ENCODE peak calls at places on chromosomes 11 and 22, in five cellular contexts. H is RWPE1, E is astrocyte of the cerebellum, O is astrocyte, T is keratinocyte. I is an unnamed sample.

GRCh38 chr11:134170177-134170908 is 53.4 kb downstream of the NCAPD3 start:
- DNase-seq in H (no peak), E (no peak), O (no peak), T (no peak), I (no peak)

GRCh38 chr11:120031156-120031555 is 106.8 kb downstream of the TRIM29 start:
- DNase-seq in H (no peak), E (no peak), O (no peak), T (no peak), I (no peak)

GRCh38 chr11:122207505-122207904 is 91.5 kb upstream of the BLID start:
- DNase-seq in H (no peak), E (peak), O (peak), T (no peak), I (no peak)

GRCh38 chr11:47592276-47592675 is 1.9 kb downstream of the C1QTNF4 start:
- DNase-seq in H (no peak), E (no peak), O (no peak), T (no peak), I (no peak)

GRCh38 chr11:16867097-16867496 is 128.7 kb downstream of the C11orf58 start:
- DNase-seq in H (no peak), E (no peak), O (no peak), T (no peak), I (no peak)

GRCh38 chr22:38191746-38192474 is 9.9 kb upstream of the MAFF start:
- DNase-seq in H (no peak), E (no peak), O (no peak), T (no peak), I (no peak)

GRCh38 chr22:37176464-37177061 is 11.5 kb downstream of the C1QTNF6 start:
- DNase-seq in H (no peak), E (peak), O (peak), T (no peak), I (no peak)

GRCh38 chr11:122189259-122189658 is 73.2 kb upstream of the BLID start:
- DNase-seq in H (peak), E (peak), O (peak), T (peak), I (no peak)

GRCh38 chr11:114909866-114910265 is 231.5 kb downstream of the NXPE2 start:
- DNase-seq in H (no peak), E (no peak), O (no peak), T (no peak), I (no peak)

GRCh38 chr22:48923909-48924475 is 903.7 kb downstream of the BRD1 start:
- DNase-seq in H (no peak), E (no peak), O (no peak), T (no peak), I (no peak)

GRCh38 chr22:22752556-22753477 is 108.4 kb downstream of the GGTLC2 start:
- DNase-seq in H (no peak), E (no peak), O (no peak), T (no peak), I (no peak)

GRCh38 chr11:57473208-57473930 is 13.0 kb downstream of the RTN4RL2 start:
- DNase-seq in H (no peak), E (no peak), O (no peak), T (no peak), I (no peak)

GRCh38 chr11:67261635-67261941 is 4.7 kb upstream of the GRK2 start:
- DNase-seq in H (no peak), E (no peak), O (no peak), T (no peak), I (no peak)

GRCh38 chr11:65120831-65121230 is 1.1 kb downstream of the FAU start:
- DNase-seq in H (no peak), E (no peak), O (no peak), T (no peak), I (no peak)

GRCh38 chr11:7046474-7046873 is 26.2 kb downstream of the NLRP14 start:
- DNase-seq in H (no peak), E (peak), O (peak), T (no peak), I (no peak)

GRCh38 chr22:22074634-22075381 is 92.2 kb upstream of the TOP3B start:
- DNase-seq in H (peak), E (no peak), O (no peak), T (peak), I (no peak)

GRCh38 chr11:102187416-102188125 is 77.3 kb downstream of the YAP1 start:
- DNase-seq in H (no peak), E (peak), O (no peak), T (no peak), I (no peak)

GRCh38 chr22:27635852-27636251 is 165.7 kb downstream of the MN1 start:
- DNase-seq in H (no peak), E (no peak), O (no peak), T (no peak), I (no peak)

GRCh38 chr11:69416746-69417145 is 64.7 kb upstream of the LINC01488 start:
- DNase-seq in H (no peak), E (no peak), O (no peak), T (no peak), I (no peak)

GRCh38 chr11:38460429-38460828 is 1862.4 kb upstream of the RAG2 start:
- DNase-seq in H (no peak), E (peak), O (peak), T (no peak), I (no peak)

GRCh38 chr22:49992921-49993648 is 19.5 kb downstream of the IL17REL start:
- DNase-seq in H (no peak), E (no peak), O (no peak), T (no peak), I (no peak)

GRCh38 chr11:134624166-134624920 is 212.3 kb upstream of the B3GAT1 start:
- DNase-seq in H (no peak), E (no peak), O (no peak), T (no peak), I (no peak)

GRCh38 chr22:47015589-47016178 is 253.2 kb downstream of the TBC1D22A start:
- DNase-seq in H (no peak), E (no peak), O (no peak), T (no peak), I (no peak)

GRCh38 chr11:67287355-67288197 is 1.5 kb upstream of the ANKRD13D start:
- DNase-seq in H (no peak), E (no peak), O (no peak), T (no peak), I (no peak)

GRCh38 chr11:94525933-94526332 is 13.7 kb downstream of the C11orf97 start:
- DNase-seq in H (no peak), E (peak), O (peak), T (no peak), I (no peak)

GRCh38 chr22:32545801-32546200 is 71.2 kb downstream of the FBXO7 start:
- DNase-seq in H (no peak), E (no peak), O (peak), T (no peak), I (no peak)

GRCh38 chr11:32427935-32428664 is 7.2 kb downstream of the WT1 start:
- DNase-seq in H (no peak), E (no peak), O (no peak), T (no peak), I (no peak)

GRCh38 chr11:118757881-118758399 is 33.0 kb downstream of the DDX6 start:
- DNase-seq in H (no peak), E (no peak), O (no peak), T (no peak), I (no peak)

GRCh38 chr11:94574193-94574961 is 7.2 kb downstream of the PIWIL4 start:
- DNase-seq in H (no peak), E (no peak), O (peak), T (no peak), I (no peak)

GRCh38 chr11:96303067-96303466 is 39.9 kb downstream of the MAML2 start:
- DNase-seq in H (peak), E (no peak), O (peak), T (no peak), I (no peak)

GRCh38 chr22:37636186-37636948 is 3.1 kb upstream of the SH3BP1 start:
- DNase-seq in H (no peak), E (peak), O (peak), T (no peak), I (no peak)

GRCh38 chr11:10892250-10892649 is 34.4 kb upstream of the ZBED5 start:
- DNase-seq in H (no peak), E (no peak), O (no peak), T (no peak), I (no peak)

GRCh38 chr11:66685276-66686099 is 7.8 kb upstream of the RBM4B start:
- DNase-seq in H (no peak), E (no peak), O (no peak), T (no peak), I (no peak)

GRCh38 chr22:17077255-17077654 is 7.5 kb upstream of the IL17RA start:
- DNase-seq in H (no peak), E (peak), O (peak), T (no peak), I (no peak)

GRCh38 chr22:23204541-23205157 is 24.3 kb downstream of the BCR start:
- DNase-seq in H (no peak), E (no peak), O (no peak), T (no peak), I (no peak)

GRCh38 chr11:105298174-105298573 is 158.6 kb upstream of the CARD18 start:
- DNase-seq in H (no peak), E (no peak), O (no peak), T (no peak), I (no peak)

GRCh38 chr11:926341-926916 is 759 bp downstream of the AP2A2 start:
- DNase-seq in H (peak), E (no peak), O (peak), T (no peak), I (peak)

GRCh38 chr11:93020248-93021088 is 51.0 kb downstream of the MTNR1B start:
- DNase-seq in H (peak), E (peak), O (peak), T (peak), I (no peak)

GRCh38 chr11:23755076-23755475 is 741.8 kb upstream of the LUZP2 start:
- DNase-seq in H (no peak), E (no peak), O (no peak), T (no peak), I (no peak)

GRCh38 chr11:45288395-45288794 is 2.3 kb upstream of the SYT13 start:
- DNase-seq in H (no peak), E (no peak), O (no peak), T (no peak), I (no peak)
- TF ChIP-seq CTCF in H (no peak), E (no peak), O (no peak), T (no peak), I (no peak)

GRCh38 chr11:62540804-62541671 is 5.6 kb downstream of the AHNAK start:
- DNase-seq in H (no peak), E (no peak), O (no peak), T (no peak), I (no peak)

GRCh38 chr11:62543680-62544444 is 2.7 kb downstream of the AHNAK start:
- DNase-seq in H (no peak), E (no peak), O (no peak), T (no peak), I (no peak)

GRCh38 chr11:62542111-62542745 is 4.4 kb downstream of the AHNAK start:
- DNase-seq in H (no peak), E (no peak), O (no peak), T (no peak), I (no peak)

GRCh38 chr11:62544521-62545436 is 1.8 kb downstream of the AHNAK start:
- DNase-seq in H (no peak), E (no peak), O (no peak), T (no peak), I (no peak)

GRCh38 chr11:62542750-62543567 is 3.6 kb downstream of the AHNAK start:
- DNase-seq in H (peak), E (no peak), O (peak), T (no peak), I (peak)
- TF ChIP-seq CTCF in H (peak), E (peak), O (peak), T (peak), I (peak)

GRCh38 chr22:39529487-39529851 is 3.1 kb downstream of the RPS19BP1 start:
- DNase-seq in H (no peak), E (no peak), O (no peak), T (no peak), I (no peak)
- TF ChIP-seq CTCF in H (no peak), E (no peak), O (no peak), T (no peak), I (no peak)

GRCh38 chr11:74703211-74703610 is 28.0 kb downstream of the CHRDL2 start:
- DNase-seq in H (no peak), E (no peak), O (no peak), T (no peak), I (no peak)
- TF ChIP-seq CTCF in H (no peak), E (no peak), O (no peak), T (no peak), I (no peak)

GRCh38 chr22:45334528-45334927 is 24.8 kb downstream of the FAM118A start:
- DNase-seq in H (no peak), E (no peak), O (no peak), T (no peak), I (no peak)

GRCh38 chr22:45334068-45334467 is 24.3 kb downstream of the FAM118A start:
- DNase-seq in H (peak), E (no peak), O (peak), T (peak), I (no peak)

GRCh38 chr22:45336971-45337431 is 27.3 kb downstream of the FAM118A start:
- DNase-seq in H (no peak), E (no peak), O (no peak), T (no peak), I (no peak)

GRCh38 chr22:45335854-45336492 is 26.2 kb downstream of the FAM118A start:
- DNase-seq in H (no peak), E (no peak), O (no peak), T (no peak), I (no peak)

DNA sequence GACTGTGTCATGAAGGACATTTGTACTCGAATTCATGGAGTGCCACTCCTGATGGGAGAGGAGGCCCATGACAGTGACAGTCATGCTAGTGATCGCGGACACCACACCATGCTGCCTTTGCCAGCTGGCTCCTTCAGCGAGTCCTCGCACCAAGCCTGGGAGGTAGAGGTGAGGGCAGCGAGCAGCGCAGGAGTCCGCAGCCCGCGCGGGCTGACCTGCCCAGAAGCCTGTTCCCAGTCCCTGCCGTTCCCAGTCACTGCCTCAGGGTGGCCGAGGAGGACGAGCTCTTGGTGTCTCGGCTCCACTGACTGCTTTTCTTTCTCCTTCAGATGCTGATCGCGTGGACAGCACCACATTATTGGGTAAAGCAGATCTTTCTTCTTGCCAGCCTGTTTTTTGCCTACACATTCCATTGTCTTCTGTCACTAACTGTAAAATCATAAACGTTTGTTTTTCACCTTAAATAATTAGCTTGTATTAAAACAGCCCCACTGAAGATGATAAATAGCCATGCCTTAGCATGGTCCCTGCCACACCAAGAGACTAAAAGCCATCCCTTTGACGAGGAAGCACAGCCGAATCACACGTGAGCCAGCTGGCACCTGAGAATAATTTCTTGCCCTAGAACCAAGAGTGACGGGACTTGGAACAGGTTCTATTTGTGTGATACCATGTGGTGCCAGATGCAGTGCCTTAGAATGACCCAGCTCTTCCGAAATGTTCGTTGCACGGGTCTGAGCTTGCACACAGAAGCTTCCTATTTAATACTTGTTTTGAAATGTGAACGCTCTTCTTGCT is 25.5 kb downstream of the FAM118A start:
- DNase-seq in H (no peak), E (no peak), O (no peak), T (no peak), I (no peak)
- TF ChIP-seq CTCF in H (peak), E (peak), O (peak), T (peak), I (no peak)

DNA sequence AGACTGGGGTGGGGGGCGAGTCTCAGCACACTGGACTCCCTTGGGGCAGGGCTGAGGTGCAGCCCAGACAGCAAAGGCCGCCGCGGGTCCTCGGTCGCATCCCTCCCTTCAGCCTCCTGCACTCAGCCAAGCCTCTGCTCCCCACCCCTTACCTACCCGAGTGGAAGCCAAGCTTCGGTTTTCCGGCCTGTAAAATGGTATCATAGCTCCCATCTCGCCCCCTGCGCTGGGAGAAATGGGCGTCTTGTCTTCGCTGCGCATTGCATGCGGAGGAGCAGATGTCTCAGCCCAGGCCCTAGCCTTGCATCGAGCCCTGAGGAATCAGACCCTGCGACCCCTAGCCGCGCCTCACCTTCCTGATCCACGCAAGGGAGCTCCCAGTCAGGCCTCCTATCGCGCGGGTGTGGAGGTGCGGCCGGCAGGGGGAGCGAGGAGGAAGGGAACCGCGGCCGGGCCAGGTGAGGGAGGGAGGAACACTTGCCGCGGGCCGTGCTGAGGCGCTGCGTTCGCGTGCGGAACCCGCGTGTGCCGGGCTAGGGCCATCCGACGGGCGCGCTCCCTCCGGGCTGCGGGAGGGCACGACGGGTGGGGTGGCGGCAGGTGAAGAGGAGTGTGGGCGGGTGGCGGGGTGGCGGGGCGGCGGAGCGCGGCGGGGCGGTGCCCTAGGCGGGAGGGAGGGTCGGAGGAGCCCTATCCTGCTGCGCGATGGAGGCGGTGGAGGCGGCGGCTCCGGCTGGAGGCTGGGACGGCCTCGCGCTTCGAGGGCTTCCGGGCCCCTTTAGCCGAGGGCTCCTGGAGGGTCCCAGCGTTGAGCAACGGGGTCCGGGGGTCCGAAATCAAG is 4.1 kb upstream of the TBX1 start:
- DNase-seq in H (peak), E (no peak), O (no peak), T (no peak), I (no peak)
- TF ChIP-seq CTCF in H (peak), E (peak), O (no peak), T (peak), I (peak)

I was measured in D721Med.